ENCODE peak calls at places on chromosomes 7 and 10, in four cellular contexts. One of them, this sample, is unnamed.

GRCh38 chr7:128309921-128310320 is 33.8 kb downstream of the RBM28 start:
- DNase-seq in brain microvascular endothelial cell: no peak
- DNase-seq in body of pancreas: no peak
- DNase-seq in aorta: no peak
- DNase-seq in this sample: no peak

GRCh38 chr10:91632671-91633550 is at the start of gene PPP1R3C:
- DNase-seq in brain microvascular endothelial cell: peak; percentile 77
- DNase-seq in aorta: peak; percentile 96
- DNase-seq in body of pancreas: peak; percentile 95
- DNase-seq in this sample: peak; percentile 82

GRCh38 chr10:114489521-114490310 is 85.4 kb upstream of the AFAP1L2 start:
- DNase-seq in body of pancreas: no peak
- DNase-seq in aorta: no peak
- DNase-seq in brain microvascular endothelial cell: no peak
- DNase-seq in this sample: no peak

GRCh38 chr10:84008878-84009277 is 130.4 kb upstream of the GHITM start:
- DNase-seq in body of pancreas: peak; percentile 16
- DNase-seq in brain microvascular endothelial cell: no peak
- DNase-seq in aorta: no peak
- DNase-seq in this sample: no peak

GRCh38 chr10:18145652-18146051 is 5.4 kb downstream of the CACNB2 start:
- DNase-seq in brain microvascular endothelial cell: no peak
- DNase-seq in aorta: no peak
- DNase-seq in body of pancreas: no peak
- DNase-seq in this sample: peak; percentile 39

GRCh38 chr10:73398024-73398423 is 15.8 kb downstream of the ANXA7 start:
- DNase-seq in body of pancreas: no peak
- DNase-seq in brain microvascular endothelial cell: no peak
- DNase-seq in aorta: no peak
- DNase-seq in this sample: no peak

GRCh38 chr7:4951903-4952636 is 6.9 kb downstream of the MMD2 start:
- DNase-seq in aorta: no peak
- DNase-seq in body of pancreas: no peak
- DNase-seq in brain microvascular endothelial cell: peak; percentile 37
- DNase-seq in this sample: no peak

GRCh38 chr10:24908793-24909423 is 43.5 kb downstream of the PRTFDC1 start:
- DNase-seq in body of pancreas: no peak
- DNase-seq in brain microvascular endothelial cell: peak; percentile 83
- DNase-seq in aorta: no peak
- DNase-seq in this sample: no peak

GRCh38 chr7:119929891-119930290 is 343.1 kb upstream of the KCND2 start:
- DNase-seq in body of pancreas: no peak
- DNase-seq in brain microvascular endothelial cell: no peak
- DNase-seq in aorta: no peak
- DNase-seq in this sample: no peak

GRCh38 chr7:109836016-109836415 is 1254.9 kb upstream of the LRRN3 start:
- DNase-seq in body of pancreas: no peak
- DNase-seq in brain microvascular endothelial cell: no peak
- DNase-seq in aorta: no peak
- DNase-seq in this sample: no peak

GRCh38 chr7:50953820-50954219 is 171.1 kb upstream of the GRB10 start:
- DNase-seq in brain microvascular endothelial cell: peak; percentile 66
- DNase-seq in body of pancreas: no peak
- DNase-seq in aorta: no peak
- DNase-seq in this sample: peak; percentile 20

GRCh38 chr7:144437370-144438191 is 34.1 kb upstream of the NOBOX start:
- DNase-seq in brain microvascular endothelial cell: peak; percentile 86
- DNase-seq in aorta: no peak
- DNase-seq in body of pancreas: peak; percentile 74
- DNase-seq in this sample: peak; percentile 19

GRCh38 chr7:110050831-110051230 is 1040.1 kb upstream of the LRRN3 start:
- DNase-seq in brain microvascular endothelial cell: no peak
- DNase-seq in aorta: no peak
- DNase-seq in body of pancreas: no peak
- DNase-seq in this sample: no peak

GRCh38 chr7:106542550-106543220 is 118.3 kb downstream of the CCDC71L start:
- DNase-seq in aorta: no peak
- DNase-seq in brain microvascular endothelial cell: peak; percentile 85
- DNase-seq in body of pancreas: peak; percentile 70
- DNase-seq in this sample: peak; percentile 67

GRCh38 chr10:51427758-51428157 is 271.6 kb downstream of the CSTF2T start:
- DNase-seq in aorta: no peak
- DNase-seq in body of pancreas: no peak
- DNase-seq in brain microvascular endothelial cell: no peak
- DNase-seq in this sample: no peak

GRCh38 chr7:25860882-25861228 is 291.1 kb upstream of the NFE2L3 start:
- DNase-seq in body of pancreas: no peak
- DNase-seq in brain microvascular endothelial cell: no peak
- DNase-seq in aorta: no peak
- DNase-seq in this sample: no peak

GRCh38 chr7:141097430-141097829 is 23.6 kb downstream of the TMEM178B start:
- DNase-seq in brain microvascular endothelial cell: no peak
- DNase-seq in aorta: no peak
- DNase-seq in body of pancreas: no peak
- DNase-seq in this sample: no peak

GRCh38 chr10:116170815-116171250 is 102.2 kb downstream of the GFRA1 start:
- DNase-seq in aorta: no peak
- DNase-seq in brain microvascular endothelial cell: peak; percentile 61
- DNase-seq in body of pancreas: no peak
- DNase-seq in this sample: peak; percentile 47

GRCh38 chr7:149801002-149801566 is 27.7 kb upstream of the ZNF467 start:
- DNase-seq in brain microvascular endothelial cell: no peak
- DNase-seq in aorta: no peak
- DNase-seq in body of pancreas: no peak
- DNase-seq in this sample: no peak

GRCh38 chr7:21939136-21939857 is 6.4 kb downstream of the CDCA7L start:
- DNase-seq in body of pancreas: no peak
- DNase-seq in aorta: no peak
- DNase-seq in brain microvascular endothelial cell: no peak
- DNase-seq in this sample: no peak

GRCh38 chr7:158572000-158572828 is 15.4 kb downstream of the PTPRN2 start:
- DNase-seq in body of pancreas: peak; percentile 68
- DNase-seq in brain microvascular endothelial cell: no peak
- DNase-seq in aorta: no peak
- DNase-seq in this sample: no peak

GRCh38 chr10:75105576-75106197 is 5.8 kb upstream of the SAMD8 start:
- DNase-seq in aorta: peak; percentile 77
- DNase-seq in brain microvascular endothelial cell: no peak
- DNase-seq in body of pancreas: no peak
- DNase-seq in this sample: no peak

GRCh38 chr7:106774768-106775551 is 90.1 kb upstream of the PIK3CG start:
- DNase-seq in brain microvascular endothelial cell: peak; percentile 93
- DNase-seq in body of pancreas: no peak
- DNase-seq in aorta: no peak
- DNase-seq in this sample: no peak

GRCh38 chr7:82410461-82410860 is 33.1 kb downstream of the CACNA2D1 start:
- DNase-seq in body of pancreas: peak; percentile 34
- DNase-seq in aorta: no peak
- DNase-seq in brain microvascular endothelial cell: no peak
- DNase-seq in this sample: no peak
- H3K4me3 ChIP-seq in body of pancreas: no peak overlapping the region
- H3K4me3 ChIP-seq in aorta: no peak overlapping the region
- H3K4me3 ChIP-seq in brain microvascular endothelial cell: no peak overlapping the region
- H3K4me3 ChIP-seq in this sample: no peak overlapping the region

GRCh38 chr10:92735938-92736337 is 46.2 kb downstream of the HHEX start:
- DNase-seq in body of pancreas: no peak
- DNase-seq in brain microvascular endothelial cell: no peak
- DNase-seq in aorta: no peak
- DNase-seq in this sample: no peak

GRCh38 chr10:92742331-92743228 is 52.8 kb downstream of the HHEX start:
- DNase-seq in body of pancreas: no peak
- DNase-seq in aorta: no peak
- DNase-seq in brain microvascular endothelial cell: no peak
- DNase-seq in this sample: no peak

GRCh38 chr10:92737484-92737883 is 47.7 kb downstream of the HHEX start:
- DNase-seq in brain microvascular endothelial cell: no peak
- DNase-seq in aorta: no peak
- DNase-seq in body of pancreas: no peak
- DNase-seq in this sample: no peak

GRCh38 chr10:92740762-92741161 is 51.0 kb downstream of the HHEX start:
- DNase-seq in body of pancreas: no peak
- DNase-seq in aorta: no peak
- DNase-seq in brain microvascular endothelial cell: peak; percentile 29
- DNase-seq in this sample: no peak
- H3K4me3 ChIP-seq in body of pancreas: no peak overlapping the region
- H3K4me3 ChIP-seq in aorta: no peak overlapping the region
- H3K4me3 ChIP-seq in brain microvascular endothelial cell: no peak overlapping the region
- H3K4me3 ChIP-seq in this sample: no peak overlapping the region

GRCh38 chr10:683448-684071 is 5.9 kb downstream of the DIP2C start:
- DNase-seq in aorta: peak; percentile 86
- DNase-seq in body of pancreas: no peak
- DNase-seq in brain microvascular endothelial cell: peak; percentile 79
- DNase-seq in this sample: peak; percentile 76
- H3K4me3 ChIP-seq in aorta: no peak overlapping the region
- H3K4me3 ChIP-seq in body of pancreas: no peak overlapping the region
- H3K4me3 ChIP-seq in brain microvascular endothelial cell: peak overlapping the region; percentile 38
- H3K4me3 ChIP-seq in this sample: peak overlapping the region; percentile 18

GRCh38 chr10:106498675-106499074 is 665.8 kb downstream of the SORCS1 start:
- DNase-seq in brain microvascular endothelial cell: no peak
- DNase-seq in body of pancreas: no peak
- DNase-seq in aorta: no peak
- DNase-seq in this sample: no peak

GRCh38 chr10:106502651-106503050 is 661.9 kb downstream of the SORCS1 start:
- DNase-seq in body of pancreas: no peak
- DNase-seq in brain microvascular endothelial cell: no peak
- DNase-seq in aorta: no peak
- DNase-seq in this sample: no peak

GRCh38 chr10:106500041-106500440 is 664.5 kb downstream of the SORCS1 start:
- DNase-seq in brain microvascular endothelial cell: no peak
- DNase-seq in aorta: no peak
- DNase-seq in body of pancreas: no peak
- DNase-seq in this sample: no peak

GRCh38 chr10:106499448-106499847 is 665.1 kb downstream of the SORCS1 start:
- DNase-seq in brain microvascular endothelial cell: no peak
- DNase-seq in aorta: no peak
- DNase-seq in body of pancreas: no peak
- DNase-seq in this sample: no peak

GRCh38 chr10:106500585-106501525 is 663.7 kb downstream of the SORCS1 start:
- DNase-seq in brain microvascular endothelial cell: no peak
- DNase-seq in aorta: no peak
- DNase-seq in body of pancreas: no peak
- DNase-seq in this sample: peak; percentile 29
- H3K4me3 ChIP-seq in brain microvascular endothelial cell: no peak overlapping the region
- H3K4me3 ChIP-seq in aorta: no peak overlapping the region
- H3K4me3 ChIP-seq in body of pancreas: no peak overlapping the region
- H3K4me3 ChIP-seq in this sample: no peak overlapping the region

DNA sequence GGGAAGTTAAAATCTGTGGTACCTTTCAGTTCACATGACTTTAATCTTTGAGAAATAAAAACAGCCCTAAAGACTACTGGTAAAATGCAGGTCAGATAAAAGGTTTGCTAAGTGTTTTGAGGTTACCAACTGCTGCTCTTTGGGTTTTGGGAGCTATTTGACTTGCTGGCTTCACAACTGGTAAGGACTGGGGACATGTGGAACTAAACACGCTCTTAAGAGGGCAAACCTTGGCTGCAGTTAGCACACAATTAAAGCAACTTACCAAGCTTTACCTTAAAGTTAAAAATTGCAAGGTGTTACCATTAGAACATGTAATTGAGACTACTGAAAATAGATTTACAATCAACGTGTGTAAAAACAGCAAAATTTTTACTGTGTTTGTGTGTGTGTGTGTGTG is 220.2 kb downstream of the PHF14 start:
- DNase-seq in aorta: no peak
- DNase-seq in body of pancreas: no peak
- DNase-seq in brain microvascular endothelial cell: no peak
- DNase-seq in this sample: no peak
- H3K4me3 ChIP-seq in aorta: peak overlapping the region; percentile 54
- H3K4me3 ChIP-seq in body of pancreas: no peak overlapping the region
- H3K4me3 ChIP-seq in brain microvascular endothelial cell: no peak overlapping the region
- H3K4me3 ChIP-seq in this sample: no peak overlapping the region

GRCh38 chr10:72186633-72187330 is 29.0 kb upstream of the ANAPC16 start:
- DNase-seq in body of pancreas: peak; percentile 15
- DNase-seq in brain microvascular endothelial cell: no peak
- DNase-seq in aorta: no peak
- DNase-seq in this sample: no peak
- H3K4me3 ChIP-seq in body of pancreas: no peak overlapping the region
- H3K4me3 ChIP-seq in brain microvascular endothelial cell: no peak overlapping the region
- H3K4me3 ChIP-seq in aorta: no peak overlapping the region
- H3K4me3 ChIP-seq in this sample: no peak overlapping the region

DNA sequence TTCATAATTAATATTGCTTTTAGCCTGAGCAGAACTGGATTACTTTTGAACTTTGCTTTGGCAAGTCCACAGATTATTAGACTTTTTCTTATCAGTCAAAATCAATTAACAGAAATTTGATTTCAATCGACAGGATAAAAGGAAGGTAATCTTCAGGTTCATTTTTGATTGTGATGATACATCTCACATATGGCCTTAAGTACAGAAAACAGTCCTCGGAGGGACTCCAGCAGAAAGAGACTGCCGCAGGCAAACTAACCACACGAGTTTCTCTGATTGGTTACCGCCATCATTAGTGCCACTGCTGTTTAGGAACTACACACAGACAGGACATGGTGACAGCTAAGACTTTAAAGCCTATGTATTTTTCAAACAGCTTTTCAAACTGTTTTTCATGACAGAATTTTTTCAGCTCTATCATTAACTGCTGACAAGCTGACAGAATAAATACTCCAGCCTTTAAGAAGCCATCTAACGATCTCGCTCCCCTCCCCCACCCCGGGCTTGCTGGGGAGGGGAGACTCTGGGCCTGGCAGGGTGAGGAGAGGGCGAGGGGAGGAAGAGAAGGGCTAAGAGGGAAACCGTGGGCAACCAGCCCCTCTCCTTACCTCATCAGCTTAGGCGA is 668.1 kb downstream of the KCNMA1 start:
- DNase-seq in aorta: no peak
- DNase-seq in brain microvascular endothelial cell: no peak
- DNase-seq in body of pancreas: no peak
- DNase-seq in this sample: no peak
- H3K4me3 ChIP-seq in aorta: no peak overlapping the region
- H3K4me3 ChIP-seq in brain microvascular endothelial cell: no peak overlapping the region
- H3K4me3 ChIP-seq in body of pancreas: no peak overlapping the region
- H3K4me3 ChIP-seq in this sample: no peak overlapping the region